ENCODE peak calls at places on chromosomes 11 and 22, in six cellular contexts. J is thyroid gland, R is epithelial cell of esophagus, Y is fibroblast of lung, M is RWPE2, U is HL-60. L is an unnamed sample.

GRCh38 chr11:126945319-126945718 is 55.3 kb downstream of the KIRREL3 start:
- DNase-seq in J (no peak), Y (no peak), U (no peak), M (no peak), R (no peak), L (no peak)

GRCh38 chr11:34910817-34911216 is 5.4 kb downstream of the APIP start:
- DNase-seq in J (no peak), U (no peak), M (no peak), Y (no peak), R (no peak), L (no peak)

GRCh38 chr11:108838804-108839128 is 173.9 kb downstream of the DDX10 start:
- DNase-seq in J (no peak), R (no peak), U (peak; percentile 33), Y (no peak), M (no peak), L (no peak)

GRCh38 chr22:18970180-18970947 is 34.3 kb upstream of the PRODH start:
- DNase-seq in M (no peak), J (peak; percentile 43), U (no peak), Y (no peak), R (peak; percentile 7), L (no peak)

GRCh38 chr11:93659841-93660240 is 1.6 kb upstream of the CEP295 start:
- DNase-seq in M (no peak), R (peak; percentile 11), Y (no peak), J (no peak), U (no peak), L (no peak)

GRCh38 chr11:130212431-130212961 is 52.9 kb downstream of the ST14 start:
- DNase-seq in M (peak; percentile 28), J (peak; percentile 5), R (no peak), Y (no peak), U (no peak), L (no peak)

GRCh38 chr11:22244986-22245592 is 52.2 kb downstream of the ANO5 start:
- DNase-seq in R (peak; percentile 57), Y (peak; percentile 30), M (no peak), J (peak; percentile 32), U (peak; percentile 18), L (peak; percentile 2)

GRCh38 chr22:46072030-46072881 is 78.1 kb upstream of the PPARA start:
- DNase-seq in M (peak; percentile 72), R (peak; percentile 71), Y (no peak), U (peak; percentile 50), J (peak; percentile 77), L (no peak)

GRCh38 chr22:42007922-42008321 is 9.3 kb downstream of the WBP2NL start:
- DNase-seq in Y (no peak), U (no peak), R (no peak), J (no peak), M (no peak), L (no peak)

GRCh38 chr11:19237813-19238212 is 2.9 kb downstream of the E2F8 start:
- DNase-seq in U (no peak), Y (no peak), M (no peak), J (no peak), R (no peak), L (no peak)

GRCh38 chr11:65559951-65560537 is 1.9 kb upstream of the LTBP3 start:
- DNase-seq in M (peak; percentile 89), R (peak; percentile 69), J (peak; percentile 76), U (no peak), Y (peak; percentile 38), L (no peak)

GRCh38 chr11:84420261-84420660 is 1134.1 kb upstream of the CCDC90B start:
- DNase-seq in U (no peak), Y (peak; percentile 2), J (no peak), M (no peak), R (no peak), L (peak; percentile 71)

GRCh38 chr11:35304393-35304790 is 115.0 kb downstream of the SLC1A2 start:
- DNase-seq in M (no peak), Y (peak; percentile 72), J (no peak), U (peak; percentile 39), R (peak; percentile 37), L (peak; percentile 46)

GRCh38 chr11:8531982-8532381 is 62.0 kb downstream of the STK33 start:
- DNase-seq in Y (no peak), J (no peak), U (no peak), M (no peak), R (no peak), L (no peak)

GRCh38 chr11:134577801-134578200 is 165.8 kb upstream of the B3GAT1 start:
- DNase-seq in R (no peak), U (no peak), Y (no peak), J (no peak), M (no peak), L (no peak)

GRCh38 chr11:119742263-119742861 is 13.4 kb upstream of the NECTIN1 start:
- DNase-seq in Y (no peak), M (peak; percentile 38), J (no peak), U (no peak), R (no peak), L (no peak)

GRCh38 chr22:36336246-36337182 is 51.3 kb downstream of the MYH9 start:
- DNase-seq in U (no peak), M (no peak), R (no peak), Y (no peak), J (no peak), L (no peak)

GRCh38 chr11:78025378-78025777 is 2.3 kb upstream of the KCTD14 start:
- DNase-seq in R (no peak), Y (no peak), M (no peak), U (no peak), J (no peak), L (no peak)

GRCh38 chr11:74447720-74448119 is 19.6 kb downstream of the KCNE3 start:
- DNase-seq in M (no peak), J (no peak), R (no peak), Y (no peak), U (no peak), L (no peak)

GRCh38 chr11:76598426-76598839 is 72.1 kb downstream of the LRRC32 start:
- DNase-seq in R (peak; percentile 26), Y (peak; percentile 71), U (peak; percentile 53), J (no peak), M (no peak), L (no peak)

GRCh38 chr11:63535734-63536133 is 874 bp upstream of the PLAAT4 start:
- DNase-seq in U (peak; percentile 3), Y (no peak), J (no peak), R (no peak), M (no peak), L (no peak)

GRCh38 chr11:110878513-110878912 is 166.3 kb upstream of the ARHGAP20 start:
- DNase-seq in Y (peak; percentile 58), M (no peak), U (no peak), R (no peak), J (no peak), L (no peak)

GRCh38 chr11:117175104-117175503 is 3.4 kb upstream of the SIDT2 start:
- DNase-seq in J (no peak), M (no peak), R (no peak), Y (no peak), U (no peak), L (no peak)

DNA sequence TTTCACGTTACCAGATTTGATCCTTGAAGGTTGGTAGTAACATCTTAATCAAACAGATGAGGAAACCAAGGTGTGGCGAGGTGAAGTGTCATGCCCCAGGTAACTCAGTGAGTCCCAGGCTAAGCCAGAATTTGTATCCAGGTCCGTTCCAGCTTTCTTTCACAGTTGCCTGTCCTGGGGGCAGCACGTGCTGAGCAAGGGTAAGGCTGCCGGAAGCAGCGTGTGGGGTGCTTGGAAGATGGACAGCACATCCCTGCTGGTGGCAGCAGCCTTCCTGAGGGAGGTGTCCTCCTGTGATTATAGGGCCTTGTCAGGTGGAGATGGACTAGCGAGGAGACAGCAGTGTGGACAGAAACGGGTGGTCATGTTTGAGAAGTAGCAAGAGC is 50.9 kb downstream of the TRIOBP start:
- DNase-seq in U (no peak), Y (no peak), M (no peak), R (no peak), J (no peak), L (no peak)
- H3K4me3 ChIP-seq in U (no peak overlapping the region), Y (peak overlapping the region; percentile 93), M (peak overlapping the region; percentile 99), R (peak overlapping the region; percentile 81), J (no peak overlapping the region), L (peak overlapping the region; percentile 73)

GRCh38 chr11:62315416-62315815 is 16.5 kb upstream of the SCGB1D4 start:
- DNase-seq in J (no peak), U (no peak), M (no peak), R (no peak), Y (no peak), L (no peak)
- TF ChIP-seq CTCF in J (no peak), U (no peak), M (no peak), R (no peak), Y (no peak), L (no peak)

GRCh38 chr22:20093437-20093836 is 13.4 kb downstream of the DGCR8 start:
- DNase-seq in R (no peak), M (no peak), J (no peak), Y (no peak), U (no peak), L (no peak)
- H3K4me3 ChIP-seq in R (no peak overlapping the region), M (no peak overlapping the region), J (no peak overlapping the region), Y (no peak overlapping the region), U (no peak overlapping the region), L (no peak overlapping the region)

DNA sequence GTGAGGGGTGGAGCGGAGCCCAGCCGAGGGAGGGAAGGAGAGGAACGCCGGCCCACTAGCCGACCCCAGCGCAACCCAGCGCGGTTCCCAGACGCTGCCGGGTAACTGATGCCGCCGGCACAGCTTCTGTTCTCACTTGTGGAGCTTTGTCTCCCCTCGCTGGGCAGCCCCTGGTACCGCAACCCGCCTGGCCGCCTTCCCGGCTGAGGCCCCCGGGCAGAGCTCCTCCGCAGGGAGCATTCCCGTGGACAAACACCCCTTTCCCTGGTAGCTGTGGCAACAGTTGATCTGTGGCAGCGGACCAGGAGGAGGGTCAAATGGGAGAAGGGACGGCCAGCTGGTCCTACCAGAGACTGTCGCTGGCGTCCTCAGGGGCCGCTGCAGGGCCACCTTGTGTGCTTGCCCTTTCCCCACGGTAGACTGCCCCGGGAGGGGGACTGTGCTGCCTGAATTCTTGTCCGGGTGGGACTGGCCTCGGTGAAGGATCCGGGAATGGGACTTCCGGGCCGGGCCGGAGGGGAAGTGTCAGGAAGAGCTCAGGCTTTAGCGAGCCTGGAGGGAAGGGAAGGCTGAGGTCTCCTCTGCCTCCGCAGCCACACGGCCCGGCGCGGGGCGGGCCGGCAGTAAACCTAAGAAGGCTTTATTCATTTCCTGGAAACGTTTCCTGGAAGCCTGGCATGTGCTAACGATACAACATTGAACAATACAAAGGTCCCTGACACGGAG is 468.0 kb downstream of the OPCML start:
- DNase-seq in M (no peak), R (peak; percentile 31), Y (peak; percentile 74), J (peak; percentile 79), U (peak; percentile 16), L (no peak)
- TF ChIP-seq CTCF in M (peak; percentile 68), R (peak; percentile 60), Y (peak; percentile 67), J (peak; percentile 55), U (no peak), L (peak; percentile 63)

DNA sequence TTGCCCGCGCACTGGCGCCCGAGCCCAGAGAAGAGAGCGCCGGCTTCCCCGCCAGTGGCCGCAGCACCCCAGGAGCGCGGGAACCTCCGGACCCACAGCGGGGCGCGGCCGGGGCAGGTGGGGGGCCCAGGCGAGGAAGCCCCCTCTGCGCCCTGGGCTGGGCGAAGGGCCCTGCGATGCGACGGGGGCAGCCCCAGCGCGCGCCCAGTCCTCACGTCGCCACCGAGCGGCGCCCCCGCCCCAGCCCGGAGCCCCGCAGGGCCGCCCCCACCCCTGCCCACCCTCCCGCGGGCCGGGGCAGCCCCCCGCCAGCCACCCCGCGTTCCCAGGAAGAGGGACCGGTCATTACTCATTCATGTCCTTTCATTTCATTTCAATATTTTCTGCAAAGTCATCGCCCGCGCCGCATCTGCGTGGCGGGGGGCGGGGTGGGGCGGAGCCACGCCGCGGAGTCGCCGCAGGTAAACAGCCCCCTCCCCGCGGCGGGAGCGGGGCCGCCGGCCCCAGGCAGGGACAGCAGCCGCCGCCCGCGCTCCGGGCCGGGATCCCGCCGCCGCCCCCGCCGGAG is 673 bp upstream of the PANX2 start:
- DNase-seq in Y (no peak), J (peak; percentile 46), R (peak; percentile 32), M (no peak), U (peak; percentile 43), L (no peak)
- H3K4me3 ChIP-seq in Y (peak overlapping the region; percentile 42), J (no peak overlapping the region), R (peak overlapping the region; percentile 26), M (peak overlapping the region; percentile 48), U (peak overlapping the region; percentile 41), L (peak overlapping the region; percentile 29)

GRCh38 chr22:49281467-49282340 is 546.0 kb downstream of the BRD1 start:
- DNase-seq in R (no peak), M (no peak), U (no peak), Y (no peak), J (no peak), L (no peak)
- TF ChIP-seq CTCF in R (no peak), M (no peak), U (no peak), Y (no peak), J (no peak), L (no peak)

L was measured in AG09309.